ENCODE peak calls at places on chromosomes 6 and 20, in nine cellular contexts. O is GM12892, V is lower leg skin, W is A549, J is H1, H is ovary, C is GM12891, Z is IMR-90, Y is Peyer's patch. F is an unnamed sample.

GRCh38 chr6:11294263-11294662 is 61.8 kb upstream of the NEDD9 start:
- DNase-seq in O (no peak), V (no peak), W (no peak), J (no peak), H (no peak), C (no peak), Z (no peak), Y (no peak), F (no peak)

GRCh38 chr6:44642870-44643522 is 255.5 kb downstream of the CDC5L start:
- DNase-seq in O (no peak), V (no peak), W (no peak), J (no peak), H (no peak), C (no peak), Z (peak), Y (peak), F (no peak)

GRCh38 chr20:52410182-52410647 is 218.6 kb upstream of the ZFP64 start:
- DNase-seq in O (no peak), V (no peak), W (no peak), J (no peak), H (no peak), C (no peak), Z (peak), Y (no peak), F (no peak)

GRCh38 chr6:72857791-72858190 is 235.9 kb downstream of the KCNQ5 start:
- DNase-seq in O (no peak), V (no peak), W (no peak), J (no peak), H (no peak), C (no peak), Z (peak), Y (no peak), F (no peak)

GRCh38 chr6:155314773-155315515 is 660 bp upstream of the TFB1M start:
- DNase-seq in O (no peak), V (peak), W (peak), J (no peak), H (peak), C (peak), Z (peak), Y (no peak), F (peak)

GRCh38 chr6:97644353-97644752 is 361.3 kb upstream of the MMS22L start:
- DNase-seq in O (no peak), V (no peak), W (no peak), J (no peak), H (no peak), C (no peak), Z (no peak), Y (no peak), F (no peak)

GRCh38 chr6:39843305-39844020 is 51.3 kb downstream of the DAAM2 start:
- DNase-seq in O (no peak), V (no peak), W (peak), J (no peak), H (no peak), C (no peak), Z (peak), Y (no peak), F (no peak)

GRCh38 chr6:56890066-56890465 is 64.8 kb upstream of the BEND6 start:
- DNase-seq in O (no peak), V (no peak), W (no peak), J (no peak), H (no peak), C (no peak), Z (no peak), Y (no peak), F (no peak)

GRCh38 chr6:80543598-80544181 is 437.2 kb downstream of the BCKDHB start:
- DNase-seq in O (no peak), V (no peak), W (no peak), J (no peak), H (no peak), C (no peak), Z (peak), Y (no peak), F (no peak)

GRCh38 chr6:84763397-84764331 is 734 bp downstream of the TBX18 start:
- DNase-seq in O (no peak), V (peak), W (peak), J (no peak), H (peak), C (no peak), Z (peak), Y (no peak), F (no peak)

GRCh38 chr6:69796081-69796626 is 656 bp downstream of the LMBRD1 start:
- DNase-seq in O (no peak), V (no peak), W (peak), J (no peak), H (no peak), C (no peak), Z (peak), Y (no peak), F (no peak)

GRCh38 chr6:112415366-112415765 is 68.2 kb downstream of the RFPL4B start:
- DNase-seq in O (no peak), V (no peak), W (no peak), J (no peak), H (no peak), C (no peak), Z (no peak), Y (no peak), F (no peak)

GRCh38 chr20:40650707-40651106 is 38.3 kb downstream of the MAFB start:
- DNase-seq in O (no peak), V (no peak), W (no peak), J (no peak), H (no peak), C (no peak), Z (no peak), Y (no peak), F (no peak)

GRCh38 chr6:47477497-47478232 is at the start of gene CD2AP:
- DNase-seq in O (peak), V (peak), W (peak), J (peak), H (peak), C (peak), Z (peak), Y (peak), F (peak)
- TF ChIP-seq POLR2A in O (peak), V (no peak), W (peak), J (peak), H (no peak), C (peak), Z (peak), Y (peak), F (peak)

GRCh38 chr6:30102701-30103629 is 9.9 kb downstream of the TRIM31 start:
- DNase-seq in O (peak), V (peak), W (peak), J (no peak), H (peak), C (peak), Z (peak), Y (peak), F (peak)
- TF ChIP-seq POLR2A in O (no peak), V (no peak), W (no peak), J (no peak), H (no peak), C (no peak), Z (peak), Y (no peak), F (peak)

GRCh38 chr6:143223895-143224294 is 163.2 kb downstream of the AIG1 start:
- DNase-seq in O (no peak), V (peak), W (no peak), J (no peak), H (peak), C (no peak), Z (no peak), Y (peak), F (peak)

GRCh38 chr6:143224516-143224915 is 163.8 kb downstream of the AIG1 start:
- DNase-seq in O (no peak), V (no peak), W (no peak), J (no peak), H (no peak), C (no peak), Z (no peak), Y (no peak), F (no peak)

GRCh38 chr6:143222758-143223334 is 162.2 kb downstream of the AIG1 start:
- DNase-seq in O (no peak), V (no peak), W (no peak), J (no peak), H (peak), C (no peak), Z (no peak), Y (no peak), F (no peak)

GRCh38 chr6:143221723-143222122 is 161.0 kb downstream of the AIG1 start:
- DNase-seq in O (no peak), V (no peak), W (no peak), J (no peak), H (no peak), C (no peak), Z (no peak), Y (no peak), F (no peak)

DNA sequence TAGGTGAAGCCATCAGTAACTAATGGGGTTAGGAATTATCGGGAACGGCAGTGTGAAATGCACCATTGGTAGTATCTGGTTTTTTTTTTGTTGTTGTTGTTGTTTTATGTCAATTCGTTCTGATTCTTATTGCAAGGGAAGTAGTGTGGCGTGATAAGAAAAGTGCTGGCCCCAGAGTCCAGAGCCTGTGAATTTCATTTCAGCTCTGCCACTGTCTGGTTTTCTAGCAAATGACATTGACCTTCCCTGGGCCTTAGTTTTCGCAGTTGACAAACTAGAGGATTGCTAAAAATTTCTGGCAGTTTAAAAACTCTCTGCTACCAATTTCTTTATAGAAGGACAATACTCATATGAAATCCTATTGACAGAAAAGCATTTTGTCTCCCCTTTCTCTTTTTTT is 161.6 kb downstream of the AIG1 start:
- DNase-seq in O (no peak), V (no peak), W (no peak), J (no peak), H (no peak), C (no peak), Z (no peak), Y (no peak), F (no peak)
- TF ChIP-seq POLR2A in O (no peak), V (no peak), W (no peak), J (no peak), H (no peak), C (no peak), Z (no peak), Y (no peak), F (no peak)

GRCh38 chr6:37276916-37277509 is 19.1 kb upstream of the TMEM217 start:
- DNase-seq in O (no peak), V (no peak), W (no peak), J (no peak), H (no peak), C (no peak), Z (no peak), Y (no peak), F (no peak)
- TF ChIP-seq POLR2A in O (no peak), V (no peak), W (no peak), J (no peak), H (no peak), C (no peak), Z (no peak), Y (peak), F (no peak)

GRCh38 chr6:133888931-133889556 is at the start of gene TCF21:
- DNase-seq in O (no peak), V (no peak), W (no peak), J (no peak), H (peak), C (no peak), Z (peak), Y (peak), F (peak)
- TF ChIP-seq POLR2A in O (no peak), V (no peak), W (no peak), J (no peak), H (peak), C (no peak), Z (peak), Y (peak), F (no peak)

F was measured in heart left ventricle.